ENCODE peak calls at places on chromosomes 11 and 22, in nine cellular contexts. T, W, X, E, S, V, G, C and Q are unnamed samples.

GRCh38 chr11:101326141-101326540 is 196.5 kb upstream of the PGR start:
- DNase-seq in T (no peak), W (no peak), X (no peak), E (no peak), S (no peak), V (no peak), G (no peak), C (no peak), Q (no peak)

GRCh38 chr11:15707971-15708370 is 593.2 kb downstream of the INSC start:
- DNase-seq in T (no peak), W (no peak), X (no peak), E (no peak), S (no peak), V (peak), G (no peak), C (peak), Q (no peak)

GRCh38 chr22:26648761-26649363 is 8.5 kb upstream of the MIAT start:
- DNase-seq in T (no peak), W (no peak), X (no peak), E (no peak), S (no peak), V (no peak), G (no peak), C (no peak), Q (no peak)

GRCh38 chr11:60981515-60981914 is 10.0 kb downstream of the CD6 start:
- DNase-seq in T (no peak), W (no peak), X (no peak), E (no peak), S (no peak), V (no peak), G (no peak), C (no peak), Q (no peak)

GRCh38 chr11:120929664-120930154 is 94.2 kb upstream of the TBCEL start:
- DNase-seq in T (peak), W (peak), X (no peak), E (no peak), S (no peak), V (no peak), G (peak), C (peak), Q (no peak)

GRCh38 chr11:66454253-66454652 is 12.5 kb upstream of the PELI3 start:
- DNase-seq in T (no peak), W (no peak), X (no peak), E (no peak), S (no peak), V (no peak), G (no peak), C (no peak), Q (no peak)

GRCh38 chr11:36000616-36001190 is 56.8 kb downstream of the LDLRAD3 start:
- DNase-seq in T (no peak), W (no peak), X (no peak), E (no peak), S (no peak), V (no peak), G (no peak), C (no peak), Q (no peak)

GRCh38 chr22:39913321-39913720 is 12.4 kb downstream of the GRAP2 start:
- DNase-seq in T (no peak), W (no peak), X (no peak), E (no peak), S (no peak), V (no peak), G (no peak), C (no peak), Q (no peak)

GRCh38 chr11:117986981-117987495 is 844 bp downstream of the IL10RA start:
- DNase-seq in T (peak), W (peak), X (no peak), E (no peak), S (no peak), V (no peak), G (peak), C (no peak), Q (peak)

GRCh38 chr11:80925291-80925690 is 1484.5 kb upstream of the TENM4 start:
- DNase-seq in T (no peak), W (no peak), X (no peak), E (no peak), S (no peak), V (no peak), G (no peak), C (no peak), Q (no peak)

GRCh38 chr22:43222987-43223386 is 36.1 kb upstream of the TTLL12 start:
- DNase-seq in T (no peak), W (no peak), X (no peak), E (no peak), S (no peak), V (no peak), G (no peak), C (no peak), Q (no peak)

GRCh38 chr11:33256031-33256807 is 962 bp upstream of the HIPK3 start:
- DNase-seq in T (no peak), W (no peak), X (no peak), E (no peak), S (no peak), V (no peak), G (peak), C (peak), Q (no peak)

GRCh38 chr11:95485115-95485900 is 254.3 kb upstream of the SESN3 start:
- DNase-seq in T (no peak), W (no peak), X (no peak), E (no peak), S (no peak), V (no peak), G (peak), C (peak), Q (no peak)

GRCh38 chr11:62392944-62393628 is 25.7 kb upstream of the SCGB1A1 start:
- DNase-seq in T (no peak), W (no peak), X (no peak), E (no peak), S (no peak), V (no peak), G (peak), C (no peak), Q (no peak)

GRCh38 chr11:110077866-110078325 is 15.3 kb upstream of the ZC3H12C start:
- DNase-seq in T (no peak), W (no peak), X (no peak), E (no peak), S (no peak), V (no peak), G (peak), C (peak), Q (no peak)

GRCh38 chr22:39231197-39231950 is 13.4 kb downstream of the PDGFB start:
- DNase-seq in T (no peak), W (no peak), X (no peak), E (no peak), S (no peak), V (no peak), G (no peak), C (no peak), Q (no peak)

GRCh38 chr11:2462986-2463765 is 18.4 kb downstream of the KCNQ1 start:
- DNase-seq in T (peak), W (no peak), X (no peak), E (no peak), S (no peak), V (peak), G (no peak), C (no peak), Q (no peak)

GRCh38 chr22:41532908-41533825 is 11.1 kb downstream of the POLR3H start:
- DNase-seq in T (peak), W (peak), X (peak), E (no peak), S (peak), V (peak), G (peak), C (peak), Q (peak)

GRCh38 chr11:76613901-76614300 is 56.6 kb downstream of the LRRC32 start:
- DNase-seq in T (no peak), W (no peak), X (no peak), E (no peak), S (no peak), V (no peak), G (no peak), C (no peak), Q (no peak)

GRCh38 chr22:42315392-42315756 is 44.9 kb upstream of the TCF20 start:
- DNase-seq in T (no peak), W (no peak), X (no peak), E (no peak), S (no peak), V (no peak), G (no peak), C (no peak), Q (no peak)

GRCh38 chr22:39003165-39003638 is 10.9 kb upstream of the APOBEC3C start:
- DNase-seq in T (peak), W (peak), X (peak), E (peak), S (peak), V (peak), G (peak), C (peak), Q (peak)

GRCh38 chr11:133898031-133898769 is 52.9 kb upstream of the SPATA19 start:
- DNase-seq in T (no peak), W (no peak), X (no peak), E (no peak), S (no peak), V (peak), G (no peak), C (no peak), Q (no peak)

GRCh38 chr11:74739546-74740270 is 8.5 kb upstream of the CHRDL2 start:
- DNase-seq in T (peak), W (no peak), X (no peak), E (peak), S (peak), V (peak), G (peak), C (peak), Q (peak)

GRCh38 chr11:126355324-126355925 is at the start of gene ST3GAL4:
- DNase-seq in T (peak), W (peak), X (peak), E (no peak), S (peak), V (peak), G (peak), C (peak), Q (peak)

GRCh38 chr11:78940500-78941225 is 366.0 kb upstream of the NARS2 start:
- DNase-seq in T (no peak), W (no peak), X (no peak), E (no peak), S (no peak), V (no peak), G (no peak), C (no peak), Q (no peak)

GRCh38 chr22:37804502-37804885 is 3.2 kb upstream of the GCAT start:
- DNase-seq in T (no peak), W (no peak), X (no peak), E (no peak), S (no peak), V (no peak), G (peak), C (no peak), Q (no peak)

GRCh38 chr11:15106201-15106965 is 8.3 kb upstream of the INSC start:
- DNase-seq in T (no peak), W (no peak), X (no peak), E (no peak), S (no peak), V (peak), G (peak), C (peak), Q (no peak)

GRCh38 chr22:38965614-38966378 is 8.4 kb downstream of the APOBEC3A start:
- DNase-seq in T (no peak), W (no peak), X (no peak), E (no peak), S (no peak), V (no peak), G (no peak), C (no peak), Q (no peak)

GRCh38 chr11:102669664-102670063 is 35.9 kb downstream of the MMP27 start:
- DNase-seq in T (no peak), W (no peak), X (no peak), E (no peak), S (no peak), V (no peak), G (peak), C (no peak), Q (no peak)